ENCODE peak calls at places on chromosomes 6 and 20, in ten cellular contexts. C is stimulated activated naive CD8-positive, alpha-beta T cell treated with anti-CD3 and anti-CD28 coated beads, Interleukin-15, amount 100 ng/mL, for 72 hours; A is anterior cingulate cortex; Z is endothelial cell; S is AML-193; K is SW480; O is mammary epithelial cell; B is activated CD4-positive, alpha-beta T cell treated with anti-CD3 and anti-CD28 coated beads, Interleukin-2, amount 50 U/mL, for 4 hours; P is dermis microvascular lymphatic vessel endothelial cell; H is Panc1. U is an unnamed sample.

GRCh38 chr6:4010035-4010434 is 68.9 kb downstream of the FAM217A start:
- DNase-seq in C (no peak), A (no peak), Z (no peak), S (no peak), K (no peak), O (no peak), B (no peak), P (no peak), H (no peak), U (no peak)

GRCh38 chr6:41546866-41547798 is 951 bp downstream of the FOXP4 start:
- DNase-seq in C (peak), A (no peak), Z (peak), S (peak), K (peak), O (peak), B (peak), P (no peak), H (no peak), U (no peak)

GRCh38 chr6:100134703-100135102 is 140.7 kb upstream of the MCHR2 start:
- DNase-seq in C (no peak), A (no peak), Z (no peak), S (no peak), K (no peak), O (peak), B (no peak), P (no peak), H (no peak), U (peak)

GRCh38 chr6:122995930-122996796 is at the start of gene CLVS2:
- DNase-seq in C (no peak), A (peak), Z (peak), S (no peak), K (no peak), O (peak), B (no peak), P (no peak), H (no peak), U (no peak)

GRCh38 chr6:159540152-159540551 is 152.9 kb downstream of the SOD2 start:
- DNase-seq in C (no peak), A (no peak), Z (peak), S (no peak), K (no peak), O (peak), B (no peak), P (no peak), H (no peak), U (no peak)

GRCh38 chr6:41967312-41968287 is 26.0 kb upstream of the CCND3 start:
- DNase-seq in C (no peak), A (no peak), Z (no peak), S (no peak), K (peak), O (peak), B (no peak), P (no peak), H (no peak), U (no peak)

GRCh38 chr6:168063431-168063830 is 15.6 kb downstream of the FRMD1 start:
- DNase-seq in C (no peak), A (no peak), Z (no peak), S (no peak), K (no peak), O (no peak), B (no peak), P (no peak), H (no peak), U (no peak)

GRCh38 chr6:13205106-13205505 is 123.2 kb downstream of the TBC1D7 start:
- DNase-seq in C (no peak), A (no peak), Z (no peak), S (no peak), K (no peak), O (no peak), B (no peak), P (no peak), H (no peak), U (no peak)

GRCh38 chr6:36368921-36369880 is 18.3 kb downstream of the ETV7 start:
- DNase-seq in C (no peak), A (no peak), Z (no peak), S (peak), K (peak), O (peak), B (no peak), P (no peak), H (no peak), U (peak)

GRCh38 chr20:840858-841567 is 7.5 kb downstream of the FAM110A start:
- DNase-seq in C (no peak), A (no peak), Z (no peak), S (no peak), K (no peak), O (peak), B (no peak), P (no peak), H (no peak), U (no peak)

GRCh38 chr20:58675146-58675584 is 17.4 kb upstream of the NPEPL1 start:
- DNase-seq in C (no peak), A (no peak), Z (no peak), S (no peak), K (no peak), O (no peak), B (no peak), P (no peak), H (no peak), U (no peak)

U was measured in A172.